ENCODE peak calls at places on chromosomes 2 and 18, in ten cellular contexts. R, C, B, X, W, H, Q, O, D and T are unnamed samples.

GRCh38 chr2:162103443-162104009 is 29.5 kb upstream of the DPP4 start:
- DNase-seq in C (no peak), O (no peak), D (no peak), B (no peak), W (no peak), Q (no peak), X (no peak), R (no peak), H (no peak), T (no peak)

GRCh38 chr18:24809173-24809955 is 348.9 kb downstream of the HRH4 start:
- DNase-seq in B (no peak), R (no peak), D (no peak), Q (no peak), W (no peak), H (no peak), C (no peak), X (no peak), O (no peak), T (no peak)

GRCh38 chr2:176156959-176157498 is at the start of gene HOXD3:
- DNase-seq in O (no peak), Q (no peak), B (no peak), D (no peak), C (no peak), W (peak), X (no peak), R (no peak), H (no peak), T (no peak)

GRCh38 chr2:25141120-25141519 is 27.3 kb downstream of the POMC start:
- DNase-seq in O (no peak), H (no peak), W (no peak), D (no peak), B (no peak), C (no peak), Q (no peak), R (no peak), X (no peak), T (no peak)

GRCh38 chr18:31246460-31246859 is 71.5 kb upstream of the DSG1 start:
- DNase-seq in W (no peak), X (no peak), O (no peak), B (no peak), C (no peak), R (no peak), D (no peak), Q (no peak), H (no peak), T (no peak)

GRCh38 chr2:218168635-218169462 is 2.1 kb upstream of the CXCR1 start:
- DNase-seq in D (peak), W (peak), O (peak), Q (peak), B (peak), H (peak), R (peak), C (no peak), X (peak), T (peak)

GRCh38 chr2:42329779-42330178 is 31.2 kb downstream of the COX7A2L start:
- DNase-seq in X (no peak), O (no peak), R (no peak), B (no peak), W (no peak), D (no peak), H (no peak), Q (no peak), C (no peak), T (no peak)

GRCh38 chr2:239574434-239575156 is 173.8 kb upstream of the HDAC4 start:
- DNase-seq in B (no peak), C (no peak), X (no peak), R (peak), H (no peak), Q (no peak), D (no peak), O (peak), W (peak), T (no peak)

GRCh38 chr2:231611273-231612198 is 18.9 kb downstream of the TEX44 start:
- DNase-seq in W (no peak), B (peak), C (peak), O (peak), D (peak), Q (no peak), R (no peak), X (peak), H (peak), T (peak)

GRCh38 chr2:9961014-9961413 is 9.5 kb downstream of the GRHL1 start:
- DNase-seq in H (no peak), D (no peak), X (no peak), O (no peak), Q (no peak), R (no peak), W (no peak), B (no peak), C (no peak), T (no peak)

GRCh38 chr2:50693285-50693684 is 338.6 kb downstream of the NRXN1 start:
- DNase-seq in H (no peak), C (no peak), D (no peak), R (no peak), X (no peak), O (no peak), Q (no peak), B (no peak), W (no peak), T (no peak)

GRCh38 chr2:17148298-17149228 is 369.7 kb downstream of the RAD51AP2 start:
- DNase-seq in W (no peak), H (no peak), X (peak), O (no peak), B (no peak), R (no peak), C (peak), Q (no peak), D (peak), T (peak)

GRCh38 chr2:142220901-142221300 is 90.1 kb upstream of the LRP1B start:
- DNase-seq in R (no peak), Q (no peak), D (peak), H (no peak), O (no peak), C (no peak), B (no peak), X (peak), W (no peak), T (peak)

GRCh38 chr2:233413529-233414272 is 59.4 kb downstream of the DGKD start:
- DNase-seq in Q (no peak), H (no peak), D (peak), B (peak), W (peak), O (peak), X (no peak), C (peak), R (no peak), T (peak)

GRCh38 chr2:215619022-215619958 is 183.4 kb upstream of the FN1 start:
- DNase-seq in C (no peak), B (no peak), R (no peak), D (peak), O (no peak), X (peak), H (no peak), W (no peak), Q (no peak), T (peak)

GRCh38 chr2:118223487-118224136 is 135.3 kb downstream of the INSIG2 start:
- DNase-seq in B (no peak), X (peak), D (no peak), R (no peak), W (no peak), O (no peak), Q (no peak), H (no peak), C (no peak), T (no peak)

GRCh38 chr18:463442-464310 is 36.8 kb downstream of the COLEC12 start:
- DNase-seq in X (peak), B (no peak), O (no peak), H (no peak), D (peak), R (no peak), C (no peak), W (no peak), Q (no peak), T (no peak)

GRCh38 chr2:172623249-172623965 is 67.5 kb downstream of the PDK1 start:
- DNase-seq in H (no peak), O (no peak), X (no peak), Q (no peak), D (no peak), B (no peak), R (no peak), C (peak), W (no peak), T (no peak)

GRCh38 chr2:12205086-12205485 is 458.7 kb downstream of the LPIN1 start:
- DNase-seq in C (no peak), Q (no peak), B (no peak), R (no peak), D (no peak), X (no peak), W (no peak), H (no peak), O (no peak), T (no peak)

GRCh38 chr18:65409266-65409665 is 341.5 kb upstream of the CDH7 start:
- DNase-seq in H (no peak), X (no peak), O (no peak), C (no peak), D (no peak), Q (no peak), W (no peak), R (no peak), B (no peak), T (no peak)